ENCODE peak calls at places on chromosomes 13 and 19, in five cellular contexts. S, L, Q, N and V are unnamed samples.
A peak's percentile ranks its signal among the peaks of the same experiment; 100 is the strongest.

GRCh38 chr19:43773725-43774102 is 7.1 kb downstream of the KCNN4 start:
- DNase-seq in S (no peak), L (no peak), Q (no peak), N (no peak), V (no peak)

GRCh38 chr19:52391135-52391534 is 6.5 kb upstream of the ZNF528 start:
- DNase-seq in S (no peak), L (no peak), Q (no peak), N (no peak), V (no peak)

GRCh38 chr13:64662887-64663593 is 2567.1 kb downstream of the PCDH9 start:
- DNase-seq in S (no peak), L (no peak), Q (no peak), N (no peak), V (no peak)

GRCh38 chr13:90447034-90447734 is 900.3 kb upstream of the MIR17HG start:
- DNase-seq in S (no peak), L (no peak), Q (no peak), N (no peak), V (no peak)

GRCh38 chr19:9485140-9485539 is 13.3 kb downstream of the ZNF560 start:
- DNase-seq in S (no peak), L (no peak), Q (no peak), N (no peak), V (no peak)

GRCh38 chr13:105395041-105395440 is 1140.4 kb downstream of the EFNB2 start:
- DNase-seq in S (no peak), L (no peak), Q (no peak), N (no peak), V (no peak)

GRCh38 chr19:41218615-41219507 is at the start of gene AXL:
- DNase-seq in S (peak; percentile 90), L (no peak), Q (peak; percentile 75), N (no peak), V (peak; percentile 87)

GRCh38 chr13:111292710-111293485 is 27.5 kb upstream of the TEX29 start:
- DNase-seq in S (no peak), L (no peak), Q (no peak), N (no peak), V (no peak)

GRCh38 chr13:110664074-110664473 is 41.8 kb downstream of the CARS2 start:
- DNase-seq in S (no peak), L (no peak), Q (no peak), N (no peak), V (no peak)

GRCh38 chr19:19113040-19113541 is 25.2 kb downstream of the TMEM161A start:
- DNase-seq in S (no peak), L (no peak), Q (no peak), N (no peak), V (peak; percentile 32)

GRCh38 chr19:15995536-15995935 is 46.7 kb downstream of the OR10H4 start:
- DNase-seq in S (peak; percentile 84), L (no peak), Q (no peak), N (no peak), V (no peak)

GRCh38 chr13:107581009-107581408 is 634.3 kb downstream of the LIG4 start:
- DNase-seq in S (no peak), L (no peak), Q (no peak), N (no peak), V (peak; percentile 14)

GRCh38 chr19:8655340-8655709 is 24.9 kb downstream of the NFILZ start:
- DNase-seq in S (peak; percentile 58), L (no peak), Q (no peak), N (no peak), V (no peak)

GRCh38 chr19:6260912-6261636 is 18.7 kb downstream of the MLLT1 start:
- DNase-seq in S (peak; percentile 77), L (no peak), Q (no peak), N (no peak), V (peak; percentile 84)

GRCh38 chr19:2149980-2150793 is 1.2 kb downstream of the AP3D1 start:
- DNase-seq in S (no peak), L (no peak), Q (no peak), N (no peak), V (peak; percentile 30)

GRCh38 chr19:53132231-53132991 is at the start of gene ZNF415:
- DNase-seq in S (peak; percentile 95), L (no peak), Q (peak; percentile 25), N (no peak), V (peak; percentile 86)

GRCh38 chr19:39097721-39098120 is 13.6 kb downstream of the ACP7 start:
- DNase-seq in S (no peak), L (no peak), Q (no peak), N (no peak), V (no peak)

GRCh38 chr19:54316746-54317107 is 3.8 kb upstream of the LILRA5 start:
- DNase-seq in S (no peak), L (no peak), Q (no peak), N (no peak), V (peak; percentile 60)

GRCh38 chr19:7506385-7507328 is 9.2 kb upstream of the ZNF358 start:
- DNase-seq in S (peak; percentile 91), L (no peak), Q (peak; percentile 62), N (no peak), V (peak; percentile 98)

GRCh38 chr19:10816691-10817090 is 19.3 kb downstream of the TMED1 start:
- DNase-seq in S (no peak), L (no peak), Q (no peak), N (no peak), V (no peak)

GRCh38 chr13:46392967-46393366 is 5.9 kb upstream of the RUBCNL start:
- DNase-seq in S (no peak), L (no peak), Q (no peak), N (no peak), V (no peak)

GRCh38 chr19:38004505-38005223 is 97.7 kb downstream of the SIPA1L3 start:
- DNase-seq in S (peak; percentile 87), L (peak; percentile 64), Q (peak; percentile 71), N (no peak), V (peak; percentile 92)

GRCh38 chr19:44891016-44891882 is at the start of gene TOMM40:
- DNase-seq in S (no peak), L (no peak), Q (peak; percentile 99), N (peak; percentile 99), V (no peak)

GRCh38 chr13:76512676-76513277 is 373.4 kb downstream of the KCTD12 start:
- DNase-seq in S (no peak), L (no peak), Q (no peak), N (no peak), V (no peak)

GRCh38 chr13:102799544-102800144 is 725 bp downstream of the BIVM start:
- DNase-seq in S (peak; percentile 85), L (no peak), Q (no peak), N (no peak), V (no peak)

GRCh38 chr13:104253063-104253680 is 1187.0 kb upstream of the SLC10A2 start:
- DNase-seq in S (no peak), L (no peak), Q (no peak), N (no peak), V (no peak)

GRCh38 chr19:6530385-6531162 is at the start of gene TNFSF9:
- DNase-seq in S (peak; percentile 95), L (peak; percentile 80), Q (peak; percentile 38), N (peak; percentile 73), V (peak; percentile 93)

GRCh38 chr19:50537306-50537685 is 23.6 kb upstream of the ASPDH start:
- DNase-seq in S (no peak), L (no peak), Q (no peak), N (no peak), V (no peak)

GRCh38 chr19:53881482-53882390 is at the start of gene PRKCG:
- DNase-seq in S (peak; percentile 81), L (no peak), Q (no peak), N (no peak), V (peak; percentile 53)

GRCh38 chr13:78958019-78958418 is 299.1 kb upstream of the OBI1 start:
- DNase-seq in S (no peak), L (no peak), Q (no peak), N (no peak), V (no peak)

GRCh38 chr13:24038846-24039330 is 121.6 kb upstream of the SPATA13 start:
- DNase-seq in S (no peak), L (no peak), Q (no peak), N (no peak), V (no peak)

GRCh38 chr19:3285647-3286176 is 61.3 kb downstream of the CELF5 start:
- DNase-seq in S (no peak), L (no peak), Q (no peak), N (no peak), V (peak; percentile 65)

GRCh38 chr19:37977992-37978391 is 71.0 kb downstream of the SIPA1L3 start:
- DNase-seq in S (peak; percentile 31), L (no peak), Q (no peak), N (no peak), V (no peak)

GRCh38 chr13:114049026-114049425 is 75.2 kb upstream of the C13orf46 start:
- DNase-seq in S (no peak), L (no peak), Q (no peak), N (no peak), V (no peak)

GRCh38 chr13:44713793-44714469 is 137.8 kb upstream of the TSC22D1 start:
- DNase-seq in S (no peak), L (no peak), Q (peak; percentile 14), N (no peak), V (peak; percentile 89)

GRCh38 chr13:23497186-23497585 is 63.7 kb upstream of the SACS start:
- DNase-seq in S (no peak), L (no peak), Q (no peak), N (no peak), V (no peak)

GRCh38 chr13:74290324-74290773 is 156.1 kb upstream of the KLF12 start:
- DNase-seq in S (no peak), L (no peak), Q (no peak), N (no peak), V (peak; percentile 31)

GRCh38 chr19:12937243-12938053 is 961 bp upstream of the CALR start:
- DNase-seq in S (no peak), L (no peak), Q (no peak), N (no peak), V (peak; percentile 49)

GRCh38 chr13:73832203-73832602 is 302.0 kb downstream of the KLF12 start:
- DNase-seq in S (no peak), L (no peak), Q (no peak), N (no peak), V (no peak)

GRCh38 chr19:7191946-7192691 is 102.1 kb downstream of the INSR start:
- DNase-seq in S (no peak), L (no peak), Q (no peak), N (no peak), V (no peak)